ENCODE peak calls at places on chromosomes 5 and 9, in ten cellular contexts. J is NB4, P is ovary, V is prostate gland, X is sigmoid colon, B is IMR-90, E is esophagus squamous epithelium, U is A549, M is gastrocnemius medialis, F is tibial nerve. K is an unnamed sample.

GRCh38 chr5:61401726-61402125 is 69.7 kb downstream of the ZSWIM6 start:
- DNase-seq in M (no peak), U (peak), E (no peak), B (peak), F (no peak), J (peak), P (no peak), X (no peak), V (no peak), K (no peak)

GRCh38 chr5:59020611-59021285 is 437.9 kb downstream of the RAB3C start:
- DNase-seq in X (no peak), B (peak), P (no peak), M (no peak), E (no peak), F (no peak), J (no peak), V (no peak), U (no peak), K (no peak)

GRCh38 chr5:158816306-158816705 is 283.4 kb downstream of the EBF1 start:
- DNase-seq in F (no peak), X (no peak), U (no peak), E (no peak), P (no peak), J (no peak), M (no peak), V (no peak), B (no peak), K (no peak)

GRCh38 chr5:6448622-6449464 is at the start of gene UBE2QL1:
- DNase-seq in U (peak), F (no peak), B (no peak), J (no peak), E (no peak), X (no peak), P (peak), M (peak), V (peak), K (no peak)

GRCh38 chr9:132754236-132754635 is 84.0 kb downstream of the GTF3C4 start:
- DNase-seq in X (peak), J (no peak), E (no peak), U (no peak), F (no peak), V (no peak), P (no peak), B (no peak), M (no peak), K (peak)

GRCh38 chr9:16058131-16058549 is 505.3 kb downstream of the CCDC171 start:
- DNase-seq in X (no peak), B (peak), U (no peak), V (no peak), F (no peak), J (peak), P (no peak), M (no peak), E (no peak), K (no peak)

GRCh38 chr9:68741751-68742730 is 37.0 kb downstream of the PIP5K1B start:
- DNase-seq in E (no peak), U (no peak), X (no peak), F (no peak), M (no peak), J (no peak), B (no peak), P (no peak), V (no peak), K (no peak)

GRCh38 chr9:118686940-118687339 is 682.3 kb downstream of the BRINP1 start:
- DNase-seq in J (no peak), X (no peak), U (no peak), B (no peak), F (no peak), M (no peak), V (no peak), E (no peak), P (no peak), K (no peak)

GRCh38 chr5:37283214-37283820 is 34.1 kb upstream of the CPLANE1 start:
- DNase-seq in P (no peak), V (no peak), E (no peak), F (no peak), U (peak), X (no peak), B (no peak), J (peak), M (no peak), K (no peak)

GRCh38 chr9:132238026-132238972 is 76.4 kb downstream of the NTNG2 start:
- DNase-seq in F (no peak), V (no peak), J (no peak), E (no peak), B (no peak), P (no peak), M (no peak), X (no peak), U (no peak), K (no peak)

GRCh38 chr5:9562101-9562500 is 16.2 kb upstream of the SEMA5A start:
- DNase-seq in E (no peak), M (no peak), B (no peak), F (no peak), J (peak), V (no peak), P (no peak), X (no peak), U (no peak), K (no peak)

GRCh38 chr5:65100846-65101678 is 332.3 kb downstream of the CWC27 start:
- DNase-seq in J (peak), U (peak), E (no peak), V (peak), F (peak), B (peak), P (peak), M (peak), X (no peak), K (no peak)

GRCh38 chr5:173643964-173644363 is 27.5 kb upstream of the BOD1 start:
- DNase-seq in X (no peak), E (no peak), F (no peak), V (no peak), M (no peak), U (no peak), B (peak), J (no peak), P (no peak), K (no peak)

GRCh38 chr5:33032161-33033085 is 321.3 kb downstream of the NPR3 start:
- DNase-seq in V (no peak), U (no peak), E (no peak), F (peak), P (no peak), M (no peak), B (peak), X (no peak), J (no peak), K (no peak)

GRCh38 chr9:20624201-20625002 is 2.1 kb upstream of the MLLT3 start:
- DNase-seq in M (peak), B (peak), P (peak), U (peak), F (peak), J (peak), E (no peak), X (peak), V (peak), K (peak)

GRCh38 chr9:126375386-126375785 is 48.8 kb downstream of the MVB12B start:
- DNase-seq in V (no peak), M (no peak), E (no peak), F (no peak), P (no peak), J (peak), U (no peak), B (peak), X (no peak), K (no peak)

GRCh38 chr9:127219533-127219932 is 45.0 kb upstream of the GARNL3 start:
- DNase-seq in P (no peak), U (no peak), B (no peak), J (no peak), F (no peak), M (no peak), V (no peak), X (no peak), E (no peak), K (peak)

GRCh38 chr5:143217065-143217803 is 186.3 kb downstream of the NR3C1 start:
- DNase-seq in X (no peak), E (no peak), B (peak), F (no peak), V (no peak), M (no peak), P (no peak), U (no peak), J (peak), K (peak)

GRCh38 chr5:89901983-89902382 is 507.6 kb downstream of the CETN3 start:
- DNase-seq in U (no peak), V (peak), F (no peak), E (no peak), J (no peak), M (peak), P (no peak), B (no peak), X (peak), K (no peak)

GRCh38 chr9:123749580-123750202 is 180.2 kb downstream of the DENND1A start:
- DNase-seq in P (no peak), V (no peak), M (no peak), X (no peak), F (no peak), E (no peak), J (peak), U (no peak), B (peak), K (no peak)

GRCh38 chr5:65611524-65611923 is 12.6 kb downstream of the TRIM23 start:
- DNase-seq in X (no peak), M (no peak), U (peak), V (no peak), E (no peak), B (peak), F (no peak), J (no peak), P (no peak), K (no peak)

GRCh38 chr5:177994063-177994462 is 2.0 kb downstream of the PROP1 start:
- DNase-seq in X (no peak), U (no peak), P (no peak), F (no peak), M (no peak), V (no peak), B (no peak), E (no peak), J (no peak), K (no peak)

GRCh38 chr5:97182571-97183099 is 412 bp downstream of the RIOK2 start:
- DNase-seq in J (peak), B (peak), U (no peak), P (no peak), X (no peak), F (no peak), V (no peak), M (no peak), E (no peak), K (no peak)

GRCh38 chr5:115494570-115495289 is 49.8 kb downstream of the FEM1C start:
- DNase-seq in J (no peak), F (no peak), P (no peak), U (no peak), M (no peak), B (no peak), V (no peak), X (no peak), E (no peak), K (no peak)

GRCh38 chr9:37026936-37027581 is 7.0 kb downstream of the PAX5 start:
- DNase-seq in B (no peak), X (no peak), J (peak), E (no peak), U (no peak), F (no peak), V (no peak), M (no peak), P (no peak), K (no peak)

GRCh38 chr5:73853091-73853490 is 227.1 kb downstream of the ARHGEF28 start:
- DNase-seq in B (peak), X (no peak), J (peak), M (no peak), F (no peak), V (no peak), E (no peak), U (peak), P (no peak), K (no peak)

GRCh38 chr9:93302586-93303257 is 118.8 kb downstream of the WNK2 start:
- DNase-seq in V (peak), F (peak), X (peak), B (peak), U (peak), J (peak), M (peak), P (no peak), E (no peak), K (no peak)

GRCh38 chr9:75027187-75028107 is 646 bp downstream of the CARNMT1 start:
- DNase-seq in M (peak), F (peak), B (peak), P (peak), X (peak), V (peak), U (peak), E (peak), J (peak), K (peak)

GRCh38 chr5:55037046-55037771 is 13.2 kb downstream of the GZMK start:
- DNase-seq in X (no peak), P (no peak), B (no peak), M (no peak), E (no peak), V (no peak), F (no peak), J (no peak), U (peak), K (no peak)

GRCh38 chr9:4116708-4117460 is 183.0 kb downstream of the GLIS3 start:
- DNase-seq in E (no peak), M (no peak), J (no peak), F (peak), U (no peak), X (no peak), B (no peak), V (peak), P (no peak), K (no peak)

GRCh38 chr9:130981761-130982147 is 27.2 kb upstream of the LAMC3 start:
- DNase-seq in F (no peak), B (no peak), X (no peak), J (peak), U (no peak), P (no peak), E (no peak), M (no peak), V (no peak), K (no peak)

GRCh38 chr5:132294728-132295504 is 722 bp downstream of the SLC22A4 start:
- DNase-seq in M (peak), U (peak), F (no peak), P (peak), J (peak), E (peak), V (peak), X (peak), B (peak), K (peak)

GRCh38 chr5:132295505-132296411 is 1.6 kb downstream of the SLC22A4 start:
- DNase-seq in X (no peak), P (no peak), F (no peak), E (no peak), B (no peak), M (no peak), U (no peak), V (no peak), J (peak), K (peak)

GRCh38 chr5:132296412-132297001 is 2.3 kb downstream of the SLC22A4 start:
- DNase-seq in X (no peak), U (no peak), V (no peak), P (no peak), B (peak), M (no peak), J (no peak), F (no peak), E (no peak), K (no peak)

GRCh38 chr5:132293066-132293991 is 865 bp upstream of the SLC22A4 start:
- DNase-seq in U (peak), F (peak), J (peak), X (peak), P (peak), V (peak), E (no peak), M (peak), B (peak), K (peak)

DNA sequence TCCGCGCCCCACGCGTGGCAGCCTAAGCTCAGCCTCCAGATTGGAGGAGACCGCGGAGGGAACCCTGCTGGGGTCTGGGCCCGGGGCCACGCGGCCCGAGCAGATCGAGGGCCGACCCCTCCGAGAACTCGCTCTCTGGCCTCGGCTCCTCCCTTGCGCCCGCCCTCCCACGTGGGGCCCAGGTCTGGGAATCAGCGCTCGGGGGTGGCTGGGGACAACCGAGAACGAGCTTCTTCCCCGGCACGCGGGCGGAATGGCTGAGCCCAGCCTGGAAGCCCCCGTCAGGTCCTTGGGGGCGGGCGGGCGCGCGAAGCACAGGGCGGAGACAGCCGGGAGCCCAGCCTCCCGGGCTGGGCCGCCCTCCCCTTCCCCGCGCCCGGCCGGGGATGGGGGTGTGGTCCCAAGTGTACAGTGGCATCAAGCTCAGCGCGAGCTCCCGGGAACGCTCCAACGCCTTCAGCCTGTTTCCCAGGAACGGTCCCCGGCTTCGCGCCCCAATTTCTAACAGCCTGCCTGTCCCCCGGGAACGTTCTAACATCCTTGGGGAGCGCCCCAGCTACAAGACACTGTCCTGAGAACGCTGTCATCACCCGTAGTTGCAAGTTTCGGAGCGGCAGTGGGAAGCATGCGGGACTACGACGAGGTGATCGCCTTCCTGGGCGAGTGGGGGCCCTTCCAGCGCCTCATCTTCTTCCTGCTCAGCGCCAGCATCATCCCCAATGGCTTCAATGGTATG is at the start of gene SLC22A4:
- DNase-seq in J (peak), U (peak), M (peak), F (peak), V (peak), E (peak), P (peak), B (peak), X (peak), K (peak)
- TF ChIP-seq POLR2A in J (peak), U (peak), M (peak), F (peak), V (peak), E (no peak), P (peak), B (peak), X (peak), K (peak)

GRCh38 chr5:5270958-5271605 is 131.0 kb downstream of the ADAMTS16 start:
- DNase-seq in F (peak), M (no peak), U (peak), J (no peak), E (no peak), X (peak), B (peak), P (peak), V (peak), K (peak)
- TF ChIP-seq CTCF in F (peak), M (no peak), U (no peak), J (no peak), E (peak), X (no peak), B (no peak), P (no peak), V (no peak), K (no peak)

DNA sequence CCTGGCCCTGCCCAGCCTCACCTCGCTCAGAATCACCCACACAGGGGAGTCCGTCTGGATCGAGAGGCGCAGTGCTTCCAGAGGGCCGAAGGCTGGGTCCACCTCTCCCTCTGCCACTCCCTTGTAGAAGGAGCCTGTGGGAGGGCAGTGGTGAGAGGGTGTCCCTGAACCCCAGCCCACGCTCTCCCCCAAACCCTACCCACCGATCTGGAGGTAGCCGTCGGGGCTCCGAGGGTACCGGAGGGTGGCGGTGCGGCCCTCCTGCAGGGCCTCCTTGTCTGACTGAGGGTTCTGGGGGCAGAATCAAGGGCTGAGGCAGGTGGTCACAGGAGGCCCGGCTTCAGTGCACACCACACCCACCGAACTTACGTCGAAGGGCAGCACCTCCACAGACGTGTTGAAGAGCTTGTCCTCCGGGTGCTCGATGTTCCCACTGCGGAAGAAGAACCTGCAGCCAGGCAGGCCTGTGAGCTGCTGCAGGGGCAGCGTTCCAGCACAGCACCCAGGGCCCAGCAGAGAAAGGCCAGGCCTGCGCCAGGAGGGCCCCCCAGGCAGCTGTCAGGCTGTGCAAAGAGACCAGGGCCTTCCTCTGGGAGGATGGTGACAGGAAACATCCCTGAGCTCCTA is 4.5 kb downstream of the LTC4S start:
- DNase-seq in E (no peak), M (no peak), U (no peak), B (no peak), X (peak), F (no peak), J (no peak), V (no peak), P (peak), K (no peak)
- TF ChIP-seq POLR2A in E (no peak), M (no peak), U (no peak), B (no peak), X (no peak), F (no peak), J (no peak), V (no peak), P (no peak), K (no peak)

GRCh38 chr9:27726244-27727141 is 153.2 kb upstream of the C9orf72 start:
- DNase-seq in V (peak), E (no peak), X (no peak), U (peak), M (no peak), J (peak), B (peak), F (peak), P (peak), K (peak)
- TF ChIP-seq CTCF in V (peak), E (peak), X (peak), U (peak), M (peak), J (peak), B (peak), F (peak), P (peak), K (no peak)

DNA sequence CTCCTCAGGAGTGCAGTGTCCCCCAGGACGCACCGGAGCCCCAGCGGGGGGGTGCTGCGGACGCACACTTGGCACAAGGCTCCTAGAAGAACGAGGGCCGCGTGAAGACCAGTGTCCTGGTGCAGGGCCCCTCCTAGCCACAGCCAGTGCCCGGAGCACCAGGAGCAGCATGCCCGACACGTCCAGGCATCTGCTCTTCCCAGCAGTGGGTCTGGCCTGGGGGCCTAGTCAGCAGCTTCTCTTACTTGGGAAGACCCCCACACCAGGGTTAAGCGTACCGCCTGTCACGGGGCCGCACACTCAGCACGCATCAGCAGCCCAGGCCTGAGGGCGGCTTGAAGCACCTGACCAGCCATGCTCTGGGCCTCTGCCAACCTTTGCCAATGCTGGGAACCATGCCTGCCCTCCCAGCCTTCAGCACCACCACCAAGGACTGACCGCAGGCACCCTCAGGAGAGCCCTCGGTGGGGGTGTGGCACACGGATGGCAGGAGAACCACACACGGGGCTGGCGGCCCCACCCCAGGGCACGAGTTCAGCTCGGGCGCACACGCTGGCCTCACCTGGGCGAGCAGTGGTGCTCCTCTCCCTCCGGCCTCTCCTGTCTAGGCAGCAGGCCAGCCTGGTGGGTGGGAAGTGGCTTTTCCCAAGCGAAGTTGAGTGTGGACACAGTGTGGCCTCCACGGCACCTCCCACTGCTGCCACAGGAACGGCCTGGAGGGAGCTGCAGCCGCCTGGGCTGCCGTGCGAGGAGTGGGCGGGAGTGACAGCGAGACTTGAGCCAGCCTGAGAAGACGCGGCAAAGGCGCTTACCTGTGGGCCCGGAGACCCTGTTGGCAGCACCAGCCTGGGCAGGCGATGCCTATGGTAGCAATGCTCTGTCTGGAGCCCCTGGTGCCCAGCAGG is 12.0 kb upstream of the AJM1 start:
- DNase-seq in X (no peak), U (no peak), V (no peak), M (no peak), J (no peak), F (no peak), P (peak), B (no peak), E (no peak), K (no peak)
- TF ChIP-seq POLR2A in X (no peak), U (no peak), V (no peak), M (no peak), J (no peak), F (no peak), P (no peak), B (no peak), E (no peak), K (no peak)

GRCh38 chr9:121576281-121577075 is 75.0 kb upstream of the DAB2IP start:
- DNase-seq in B (no peak), X (no peak), E (no peak), F (no peak), U (no peak), J (no peak), P (no peak), V (no peak), M (peak), K (no peak)
- TF ChIP-seq CTCF in B (no peak), X (no peak), E (no peak), F (no peak), U (no peak), J (no peak), P (no peak), V (no peak), M (peak), K (no peak)

GRCh38 chr5:151178779-151179488 is 21.4 kb upstream of the ANXA6 start:
- DNase-seq in J (no peak), X (peak), U (no peak), P (no peak), E (no peak), V (no peak), B (no peak), F (no peak), M (no peak), K (peak)
- TF ChIP-seq POLR2A in J (no peak), X (no peak), U (no peak), P (no peak), E (no peak), V (no peak), B (no peak), F (no peak), M (no peak), K (no peak)